ENCODE peak calls at places on chromosomes 13 and 19, in seven cellular contexts. One of them, this sample, is unnamed.

GRCh38 chr13:19836472-19836871 is 27.0 kb downstream of the ZMYM5 start:
- DNase-seq in mesendoderm: no peak
- DNase-seq in H1: no peak
- DNase-seq in neuronal stem cell: no peak
- DNase-seq in IMR-90: peak; percentile 53
- DNase-seq in trophoblast cell: no peak
- DNase-seq in H9: no peak
- DNase-seq in this sample: peak; percentile 28

GRCh38 chr13:91122766-91123165 is 224.7 kb upstream of the MIR17HG start:
- DNase-seq in H1: no peak
- DNase-seq in H9: no peak
- DNase-seq in neuronal stem cell: no peak
- DNase-seq in mesendoderm: no peak
- DNase-seq in trophoblast cell: no peak
- DNase-seq in IMR-90: no peak
- DNase-seq in this sample: no peak

GRCh38 chr19:15251010-15251748 is 18.9 kb upstream of the EPHX3 start:
- DNase-seq in H1: no peak
- DNase-seq in H9: no peak
- DNase-seq in IMR-90: peak; percentile 85
- DNase-seq in trophoblast cell: peak; percentile 13
- DNase-seq in mesendoderm: no peak
- DNase-seq in neuronal stem cell: no peak
- DNase-seq in this sample: peak; percentile 63

GRCh38 chr13:83881917-83882625 is at the start of gene SLITRK1:
- DNase-seq in H9: peak; percentile 91
- DNase-seq in mesendoderm: peak; percentile 91
- DNase-seq in trophoblast cell: no peak
- DNase-seq in H1: peak; percentile 53
- DNase-seq in neuronal stem cell: peak; percentile 92
- DNase-seq in IMR-90: peak; percentile 19
- DNase-seq in this sample: peak; percentile 69

GRCh38 chr19:1073063-1073955 is 6.3 kb downstream of the ARHGAP45 start:
- DNase-seq in H1: no peak
- DNase-seq in trophoblast cell: no peak
- DNase-seq in H9: no peak
- DNase-seq in IMR-90: no peak
- DNase-seq in mesendoderm: no peak
- DNase-seq in neuronal stem cell: no peak
- DNase-seq in this sample: no peak

GRCh38 chr19:16856091-16856490 is 26.9 kb downstream of the SIN3B start:
- DNase-seq in mesendoderm: no peak
- DNase-seq in trophoblast cell: no peak
- DNase-seq in H1: no peak
- DNase-seq in neuronal stem cell: no peak
- DNase-seq in IMR-90: no peak
- DNase-seq in H9: no peak
- DNase-seq in this sample: no peak

GRCh38 chr19:722553-723101 is 13.9 kb downstream of the PALM start:
- DNase-seq in mesendoderm: no peak
- DNase-seq in trophoblast cell: no peak
- DNase-seq in neuronal stem cell: no peak
- DNase-seq in H1: no peak
- DNase-seq in H9: no peak
- DNase-seq in IMR-90: no peak
- DNase-seq in this sample: no peak

GRCh38 chr13:50012396-50013169 is 2.7 kb upstream of the KCNRG start:
- DNase-seq in H9: no peak
- DNase-seq in H1: no peak
- DNase-seq in IMR-90: peak; percentile 25
- DNase-seq in mesendoderm: no peak
- DNase-seq in neuronal stem cell: no peak
- DNase-seq in trophoblast cell: peak; percentile 41
- DNase-seq in this sample: no peak

GRCh38 chr19:1503089-1503924 is 9.5 kb downstream of the ADAMTSL5 start:
- DNase-seq in trophoblast cell: peak; percentile 54
- DNase-seq in H9: peak; percentile 79
- DNase-seq in H1: no peak
- DNase-seq in IMR-90: peak; percentile 32
- DNase-seq in neuronal stem cell: no peak
- DNase-seq in mesendoderm: peak; percentile 73
- DNase-seq in this sample: no peak

GRCh38 chr13:95298971-95299627 is 2.2 kb downstream of the ABCC4 start:
- DNase-seq in IMR-90: peak; percentile 94
- DNase-seq in trophoblast cell: peak; percentile 23
- DNase-seq in H9: no peak
- DNase-seq in mesendoderm: peak; percentile 41
- DNase-seq in neuronal stem cell: no peak
- DNase-seq in H1: no peak
- DNase-seq in this sample: peak; percentile 77

GRCh38 chr19:1651548-1652394 is 644 bp downstream of the TCF3 start:
- DNase-seq in IMR-90: peak; percentile 23
- DNase-seq in H9: no peak
- DNase-seq in neuronal stem cell: peak; percentile 42
- DNase-seq in H1: no peak
- DNase-seq in trophoblast cell: peak; percentile 50
- DNase-seq in mesendoderm: peak; percentile 47
- DNase-seq in this sample: peak; percentile 41

GRCh38 chr19:16078311-16078758 is 2.0 kb downstream of the TPM4 start:
- DNase-seq in neuronal stem cell: peak; percentile 15
- DNase-seq in H1: no peak
- DNase-seq in H9: no peak
- DNase-seq in IMR-90: peak; percentile 69
- DNase-seq in mesendoderm: peak; percentile 74
- DNase-seq in trophoblast cell: peak; percentile 50
- DNase-seq in this sample: no peak

GRCh38 chr13:43058318-43058674 is 34.9 kb downstream of the DNAJC15 start:
- DNase-seq in IMR-90: peak; percentile 62
- DNase-seq in neuronal stem cell: no peak
- DNase-seq in H1: no peak
- DNase-seq in trophoblast cell: peak; percentile 83
- DNase-seq in mesendoderm: peak; percentile 83
- DNase-seq in H9: peak; percentile 45
- DNase-seq in this sample: peak; percentile 48

GRCh38 chr13:26719356-26719945 is 41.1 kb downstream of the GPR12 start:
- DNase-seq in mesendoderm: peak; percentile 46
- DNase-seq in H1: no peak
- DNase-seq in IMR-90: peak; percentile 4
- DNase-seq in H9: no peak
- DNase-seq in trophoblast cell: no peak
- DNase-seq in neuronal stem cell: no peak
- DNase-seq in this sample: no peak

GRCh38 chr19:29952127-29952526 is 10.1 kb downstream of the URI1 start:
- DNase-seq in H1: no peak
- DNase-seq in trophoblast cell: no peak
- DNase-seq in IMR-90: no peak
- DNase-seq in mesendoderm: peak; percentile 13
- DNase-seq in neuronal stem cell: no peak
- DNase-seq in H9: no peak
- DNase-seq in this sample: no peak

GRCh38 chr13:32125221-32125621 is 93.6 kb downstream of the FRY start:
- DNase-seq in trophoblast cell: peak; percentile 79
- DNase-seq in neuronal stem cell: no peak
- DNase-seq in IMR-90: peak; percentile 26
- DNase-seq in mesendoderm: no peak
- DNase-seq in H1: no peak
- DNase-seq in H9: no peak
- DNase-seq in this sample: peak; percentile 28

GRCh38 chr13:112907286-112907685 is 61.7 kb upstream of the MCF2L start:
- DNase-seq in IMR-90: no peak
- DNase-seq in mesendoderm: no peak
- DNase-seq in H9: no peak
- DNase-seq in trophoblast cell: no peak
- DNase-seq in neuronal stem cell: no peak
- DNase-seq in H1: no peak
- DNase-seq in this sample: no peak

GRCh38 chr13:46166221-46166584 is 15.8 kb downstream of the LCP1 start:
- DNase-seq in IMR-90: no peak
- DNase-seq in H1: no peak
- DNase-seq in trophoblast cell: no peak
- DNase-seq in mesendoderm: no peak
- DNase-seq in H9: no peak
- DNase-seq in neuronal stem cell: no peak
- DNase-seq in this sample: no peak

GRCh38 chr13:46164661-46165060 is 17.3 kb downstream of the LCP1 start:
- DNase-seq in H1: no peak
- DNase-seq in mesendoderm: no peak
- DNase-seq in IMR-90: no peak
- DNase-seq in neuronal stem cell: no peak
- DNase-seq in trophoblast cell: no peak
- DNase-seq in H9: no peak
- DNase-seq in this sample: no peak

GRCh38 chr13:46166947-46167610 is 14.9 kb downstream of the LCP1 start:
- DNase-seq in mesendoderm: peak; percentile 29
- DNase-seq in IMR-90: no peak
- DNase-seq in trophoblast cell: no peak
- DNase-seq in H9: no peak
- DNase-seq in neuronal stem cell: no peak
- DNase-seq in H1: no peak
- DNase-seq in this sample: no peak

GRCh38 chr13:46168341-46168740 is 13.6 kb downstream of the LCP1 start:
- DNase-seq in IMR-90: no peak
- DNase-seq in mesendoderm: no peak
- DNase-seq in neuronal stem cell: no peak
- DNase-seq in trophoblast cell: peak; percentile 88
- DNase-seq in H9: no peak
- DNase-seq in H1: no peak
- DNase-seq in this sample: peak; percentile 48

DNA sequence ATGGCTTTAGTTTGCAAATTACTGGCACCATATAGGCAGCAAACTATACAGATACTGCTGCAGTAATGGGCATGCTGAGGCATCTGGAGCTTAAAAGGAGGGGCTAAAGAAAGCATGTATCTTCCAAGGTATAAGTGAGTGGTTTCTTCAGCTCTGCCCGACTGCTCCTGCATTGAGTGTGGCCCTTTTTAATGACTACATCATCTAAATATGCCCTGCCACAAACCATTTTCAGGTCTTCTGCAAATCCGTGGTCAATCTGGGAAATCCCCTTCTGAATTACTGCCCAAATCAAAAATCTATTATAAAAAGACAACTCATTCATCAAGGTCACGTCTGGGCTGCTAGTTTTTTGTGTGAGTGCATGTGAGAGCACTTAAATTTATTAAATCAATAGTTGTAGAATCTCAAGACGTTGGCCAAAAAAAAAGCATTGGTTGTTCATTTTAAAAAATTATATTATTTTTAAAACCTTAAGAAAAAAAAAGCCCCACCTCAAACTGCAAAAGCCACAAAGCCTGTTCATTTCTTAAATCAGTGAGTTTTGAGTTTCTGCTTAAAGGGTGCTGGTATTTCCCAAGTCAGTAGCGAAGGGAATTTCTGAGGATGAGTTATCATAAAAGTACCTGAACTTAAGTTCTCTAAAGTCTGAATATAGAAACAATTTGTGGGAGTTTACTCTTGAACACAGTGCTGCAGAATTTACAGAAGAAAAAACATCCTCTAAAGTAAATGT is 16.3 kb downstream of the LCP1 start:
- DNase-seq in trophoblast cell: no peak
- DNase-seq in H9: no peak
- DNase-seq in IMR-90: no peak
- DNase-seq in mesendoderm: no peak
- DNase-seq in neuronal stem cell: no peak
- DNase-seq in H1: no peak
- DNase-seq in this sample: no peak
- H3K27ac ChIP-seq in trophoblast cell: no peak overlapping the region
- H3K27ac ChIP-seq in H9: no peak overlapping the region
- H3K27ac ChIP-seq in IMR-90: no peak overlapping the region
- H3K27ac ChIP-seq in mesendoderm: no peak overlapping the region
- H3K27ac ChIP-seq in neuronal stem cell: no peak overlapping the region
- H3K27ac ChIP-seq in H1: no peak overlapping the region
- H3K27ac ChIP-seq in this sample: no peak overlapping the region

GRCh38 chr13:30133976-30134375 is 173.4 kb downstream of the KATNAL1 start:
- DNase-seq in H1: no peak
- DNase-seq in H9: no peak
- DNase-seq in IMR-90: no peak
- DNase-seq in neuronal stem cell: no peak
- DNase-seq in trophoblast cell: no peak
- DNase-seq in mesendoderm: no peak
- DNase-seq in this sample: peak; percentile 81
- H2AK5ac ChIP-seq in H1: no peak overlapping the region
- H2AK5ac ChIP-seq in H9: no peak overlapping the region
- H2AK5ac ChIP-seq in IMR-90: peak overlapping the region; percentile 68
- H2AK5ac ChIP-seq in neuronal stem cell: no peak overlapping the region
- H2AK5ac ChIP-seq in trophoblast cell: peak overlapping the region; percentile 96
- H2AK5ac ChIP-seq in mesendoderm: no peak overlapping the region
- H2AK5ac ChIP-seq in this sample: peak overlapping the region; percentile 26

DNA sequence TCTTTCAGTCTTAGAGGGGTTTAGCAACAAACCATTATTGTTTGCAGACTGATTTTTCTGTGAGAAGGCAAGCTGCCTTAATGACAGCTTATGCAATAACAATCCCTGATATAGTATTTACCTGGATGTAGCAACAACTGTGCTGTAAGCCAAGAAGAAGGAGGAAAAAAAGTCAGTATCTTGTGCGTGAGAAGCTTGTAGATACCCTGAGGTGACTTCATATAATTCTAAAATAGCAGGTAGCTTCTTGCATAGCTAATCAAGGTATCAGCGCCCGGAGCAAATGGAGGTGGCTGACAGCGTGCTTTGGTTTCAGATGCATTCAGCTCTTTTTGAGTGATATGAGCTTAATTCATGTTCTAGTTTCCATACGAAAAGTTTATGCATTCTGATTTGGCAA is 309.8 kb downstream of the KLF5 start:
- DNase-seq in neuronal stem cell: no peak
- DNase-seq in IMR-90: no peak
- DNase-seq in H9: no peak
- DNase-seq in mesendoderm: no peak
- DNase-seq in trophoblast cell: peak; percentile 92
- DNase-seq in H1: no peak
- DNase-seq in this sample: no peak
- H3K27ac ChIP-seq in neuronal stem cell: no peak overlapping the region
- H3K27ac ChIP-seq in IMR-90: no peak overlapping the region
- H3K27ac ChIP-seq in H9: no peak overlapping the region
- H3K27ac ChIP-seq in mesendoderm: no peak overlapping the region
- H3K27ac ChIP-seq in trophoblast cell: no peak overlapping the region
- H3K27ac ChIP-seq in H1: no peak overlapping the region
- H3K27ac ChIP-seq in this sample: no peak overlapping the region

GRCh38 chr13:97325738-97326137 is 103.6 kb downstream of the MBNL2 start:
- DNase-seq in H9: no peak
- DNase-seq in H1: no peak
- DNase-seq in neuronal stem cell: no peak
- DNase-seq in trophoblast cell: no peak
- DNase-seq in IMR-90: no peak
- DNase-seq in mesendoderm: no peak
- DNase-seq in this sample: no peak

GRCh38 chr13:97322740-97323342 is 100.7 kb downstream of the MBNL2 start:
- DNase-seq in H1: no peak
- DNase-seq in H9: no peak
- DNase-seq in mesendoderm: no peak
- DNase-seq in IMR-90: peak; percentile 78
- DNase-seq in neuronal stem cell: no peak
- DNase-seq in trophoblast cell: peak; percentile 39
- DNase-seq in this sample: no peak

GRCh38 chr13:97327071-97327470 is 104.9 kb downstream of the MBNL2 start:
- DNase-seq in H1: no peak
- DNase-seq in neuronal stem cell: no peak
- DNase-seq in H9: no peak
- DNase-seq in IMR-90: no peak
- DNase-seq in trophoblast cell: no peak
- DNase-seq in mesendoderm: no peak
- DNase-seq in this sample: no peak

GRCh38 chr13:97321616-97322321 is 99.6 kb downstream of the MBNL2 start:
- DNase-seq in IMR-90: no peak
- DNase-seq in mesendoderm: no peak
- DNase-seq in H9: no peak
- DNase-seq in neuronal stem cell: no peak
- DNase-seq in trophoblast cell: no peak
- DNase-seq in H1: no peak
- DNase-seq in this sample: no peak

GRCh38 chr13:97324115-97324514 is 102.0 kb downstream of the MBNL2 start:
- DNase-seq in neuronal stem cell: no peak
- DNase-seq in trophoblast cell: no peak
- DNase-seq in H9: no peak
- DNase-seq in IMR-90: no peak
- DNase-seq in H1: no peak
- DNase-seq in mesendoderm: no peak
- DNase-seq in this sample: no peak
- H2AK5ac ChIP-seq in neuronal stem cell: no peak overlapping the region
- H2AK5ac ChIP-seq in trophoblast cell: no peak overlapping the region
- H2AK5ac ChIP-seq in H9: no peak overlapping the region
- H2AK5ac ChIP-seq in IMR-90: peak overlapping the region; percentile 38
- H2AK5ac ChIP-seq in H1: no peak overlapping the region
- H2AK5ac ChIP-seq in mesendoderm: no peak overlapping the region
- H2AK5ac ChIP-seq in this sample: no peak overlapping the region

This sample was measured in mesenchymal stem cell.